ENCODE peak calls at places on chromosomes 1 and 21, in four cellular contexts. S is H54, A is ovary, Z is upper lobe of left lung. J is an unnamed sample.

GRCh38 chr1:172185206-172185605 is 235.3 kb upstream of the C1orf105 start:
- DNase-seq in S (no peak), A (no peak), Z (no peak), J (no peak)

GRCh38 chr1:208270679-208271111 is 26.5 kb upstream of the PLXNA2 start:
- DNase-seq in S (no peak), A (no peak), Z (no peak), J (no peak)

GRCh38 chr1:193179094-193179493 is 7.3 kb downstream of the B3GALT2 start:
- DNase-seq in S (no peak), A (no peak), Z (no peak), J (no peak)

GRCh38 chr1:35565742-35566133 is 7.4 kb upstream of the TFAP2E start:
- DNase-seq in S (no peak), A (no peak), Z (no peak), J (no peak)

GRCh38 chr21:45636921-45637646 is 6.4 kb upstream of the PCBP3 start:
- DNase-seq in S (no peak), A (no peak), Z (no peak), J (no peak)

GRCh38 chr21:18026359-18026758 is 207.2 kb upstream of the C21orf91 start:
- DNase-seq in S (no peak), A (no peak), Z (no peak), J (no peak)

GRCh38 chr1:64471218-64471719 is 1.3 kb downstream of the CACHD1 start:
- DNase-seq in S (no peak), A (peak; percentile 70), Z (peak; percentile 64), J (peak; percentile 35)

GRCh38 chr1:21573971-21574458 is 64.8 kb downstream of the ALPL start:
- DNase-seq in S (no peak), A (peak; percentile 56), Z (peak; percentile 72), J (peak; percentile 90)

GRCh38 chr1:40268211-40268610 is 10.2 kb downstream of the ZMPSTE24 start:
- DNase-seq in S (no peak), A (no peak), Z (no peak), J (no peak)

GRCh38 chr1:247266053-247266452 is 10.2 kb downstream of the VN1R5 start:
- DNase-seq in S (no peak), A (no peak), Z (no peak), J (no peak)

GRCh38 chr1:212917134-212917485 is 33.2 kb upstream of the VASH2 start:
- DNase-seq in S (no peak), A (no peak), Z (no peak), J (no peak)

GRCh38 chr1:121408354-121408753 is 223.6 kb downstream of the SRGAP2C start:
- DNase-seq in S (no peak), A (no peak), Z (no peak), J (no peak)

GRCh38 chr1:212207822-212208520 is 77.2 kb upstream of the PPP2R5A start:
- DNase-seq in S (no peak), A (no peak), Z (no peak), J (peak; percentile 58)

GRCh38 chr1:43453442-43454269 is at the start of gene HYI:
- DNase-seq in S (peak; percentile 82), A (peak; percentile 82), Z (peak; percentile 88), J (peak; percentile 96)
- TF ChIP-seq POLR2A in S (peak; percentile 41), A (no peak), Z (peak; percentile 40), J (no peak)

GRCh38 chr21:42839271-42840231 is 39.8 kb downstream of the WDR4 start:
- DNase-seq in S (no peak), A (no peak), Z (no peak), J (no peak)
- TF ChIP-seq POLR2A in S (no peak), A (no peak), Z (no peak), J (no peak)

GRCh38 chr1:223775054-223775453 is 62.7 kb downstream of the CAPN2 start:
- DNase-seq in S (no peak), A (no peak), Z (no peak), J (no peak)
- TF ChIP-seq POLR2A in S (no peak), A (no peak), Z (no peak), J (no peak)

GRCh38 chr1:38873027-38873969 is at the start of gene MYCBP:
- DNase-seq in S (peak; percentile 97), A (peak; percentile 94), Z (peak; percentile 98), J (peak; percentile 99)
- TF ChIP-seq POLR2A in S (peak; percentile 54), A (no peak), Z (peak; percentile 72), J (no peak)

GRCh38 chr1:44775078-44775929 is at the start of gene RPS8:
- DNase-seq in S (peak; percentile 63), A (peak; percentile 94), Z (peak; percentile 91), J (peak; percentile 93)
- TF ChIP-seq POLR2A in S (peak; percentile 96), A (peak; percentile 97), Z (peak; percentile 98), J (peak; percentile 86)

DNA sequence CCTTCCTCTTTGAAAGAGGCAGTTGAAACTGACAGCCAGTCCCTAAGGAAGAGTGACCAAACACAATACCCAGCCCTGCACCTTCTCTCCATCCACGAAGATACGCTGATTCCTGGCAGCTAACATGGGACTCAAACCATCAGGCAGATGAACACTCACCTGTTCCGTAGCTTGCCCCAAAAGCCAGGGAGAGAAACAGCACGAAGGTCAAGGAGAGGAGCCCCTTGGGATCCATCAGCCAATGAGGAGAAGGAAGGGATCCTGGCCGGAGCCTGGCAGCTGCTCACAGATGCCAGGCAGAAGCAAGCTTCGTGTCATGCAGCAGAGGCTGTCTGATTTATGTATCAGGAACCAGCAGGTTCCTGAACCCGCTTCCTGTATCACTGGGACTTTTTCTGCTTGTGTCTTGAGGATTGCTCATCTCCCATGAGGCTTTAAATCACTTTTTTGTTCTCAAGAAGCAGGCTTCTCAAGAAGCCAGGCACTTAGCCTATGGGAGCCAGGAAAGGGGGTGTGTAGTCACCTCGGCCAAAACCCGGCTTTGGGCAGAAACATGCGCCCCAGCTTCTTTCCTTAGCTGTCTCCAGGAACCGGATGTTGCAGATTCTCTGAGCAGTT is at the start of gene SLAMF1:
- DNase-seq in S (no peak), A (no peak), Z (peak; percentile 47), J (no peak)
- TF ChIP-seq POLR2A in S (no peak), A (no peak), Z (peak; percentile 36), J (no peak)

GRCh38 chr21:21199342-21200102 is 201.3 kb downstream of the NCAM2 start:
- DNase-seq in S (no peak), A (no peak), Z (no peak), J (no peak)

GRCh38 chr21:21195417-21195816 is 197.2 kb downstream of the NCAM2 start:
- DNase-seq in S (no peak), A (no peak), Z (no peak), J (no peak)

GRCh38 chr21:21196087-21196486 is 197.9 kb downstream of the NCAM2 start:
- DNase-seq in S (no peak), A (no peak), Z (no peak), J (no peak)

GRCh38 chr21:21200103-21200938 is 202.1 kb downstream of the NCAM2 start:
- DNase-seq in S (peak; percentile 35), A (no peak), Z (peak; percentile 66), J (peak; percentile 84)

GRCh38 chr21:21196848-21197247 is 198.6 kb downstream of the NCAM2 start:
- DNase-seq in S (no peak), A (no peak), Z (no peak), J (no peak)
- TF ChIP-seq POLR2A in S (no peak), A (no peak), Z (no peak), J (no peak)

GRCh38 chr1:181061891-181062777 is 26.4 kb upstream of the IER5 start:
- DNase-seq in S (no peak), A (no peak), Z (peak; percentile 61), J (no peak)
- TF ChIP-seq POLR2A in S (no peak), A (no peak), Z (peak; percentile 41), J (no peak)

GRCh38 chr1:153945131-153945794 is 1.3 kb downstream of the DENND4B start:
- DNase-seq in S (peak; percentile 40), A (peak; percentile 57), Z (peak; percentile 79), J (no peak)
- TF ChIP-seq POLR2A in S (no peak), A (no peak), Z (peak; percentile 37), J (no peak)